ENCODE peak calls at places on chromosomes 3 and 15, in four cellular contexts. B is foreskin keratinocyte, Z is GM23338, J is AG10803. K is an unnamed sample.

GRCh38 chr3:102060814-102061213 is 211.5 kb downstream of the NFKBIZ start:
- DNase-seq in B (peak; percentile 8), J (no peak), Z (no peak), K (peak; percentile 37)

GRCh38 chr15:94745371-94745770 is 514.0 kb downstream of the MCTP2 start:
- DNase-seq in B (peak; percentile 90), J (no peak), Z (peak; percentile 21), K (no peak)

GRCh38 chr15:87961851-87962816 is 294.4 kb downstream of the NTRK3 start:
- DNase-seq in Z (no peak), B (no peak), J (no peak), K (no peak)

GRCh38 chr15:71800835-71801745 is 9.3 kb upstream of the NR2E3 start:
- DNase-seq in J (peak; percentile 66), B (peak; percentile 47), Z (peak; percentile 82), K (peak; percentile 89)

GRCh38 chr3:4835616-4836043 is 143.6 kb upstream of the BHLHE40 start:
- DNase-seq in J (no peak), Z (no peak), B (peak; percentile 73), K (no peak)

GRCh38 chr3:60281970-60282369 is 969.3 kb downstream of the FHIT start:
- DNase-seq in Z (no peak), B (no peak), J (no peak), K (no peak)

GRCh38 chr15:31752363-31752762 is 278.0 kb upstream of the CHRNA7 start:
- DNase-seq in Z (no peak), B (peak; percentile 14), J (peak; percentile 2), K (peak; percentile 81)

GRCh38 chr15:72962054-72962702 is 90.1 kb upstream of the NEO1 start:
- DNase-seq in B (no peak), J (no peak), Z (no peak), K (no peak)

GRCh38 chr3:99842826-99843589 is 25.3 kb downstream of the CMSS1 start:
- DNase-seq in J (peak; percentile 67), B (no peak), Z (peak; percentile 75), K (peak; percentile 77)

GRCh38 chr3:134074790-134075567 is 45.3 kb upstream of the SLCO2A1 start:
- DNase-seq in Z (no peak), J (no peak), B (no peak), K (no peak)

GRCh38 chr3:170465935-170466334 is 47.3 kb downstream of the CLDN11 start:
- DNase-seq in J (no peak), B (no peak), Z (peak; percentile 33), K (no peak)

GRCh38 chr3:117893638-117894037 is 1141.0 kb downstream of the IGSF11 start:
- DNase-seq in J (peak; percentile 1), Z (no peak), B (no peak), K (no peak)

GRCh38 chr3:124059580-124059979 is 67.7 kb upstream of the ROPN1 start:
- DNase-seq in B (no peak), Z (no peak), J (peak; percentile 78), K (peak; percentile 6)

GRCh38 chr15:61339526-61339925 is 110.4 kb upstream of the RORA start:
- DNase-seq in B (no peak), Z (no peak), J (peak; percentile 8), K (no peak)

GRCh38 chr3:98735761-98736269 is 27.3 kb upstream of the ST3GAL6 start:
- DNase-seq in Z (no peak), B (no peak), J (no peak), K (peak; percentile 31)

DNA sequence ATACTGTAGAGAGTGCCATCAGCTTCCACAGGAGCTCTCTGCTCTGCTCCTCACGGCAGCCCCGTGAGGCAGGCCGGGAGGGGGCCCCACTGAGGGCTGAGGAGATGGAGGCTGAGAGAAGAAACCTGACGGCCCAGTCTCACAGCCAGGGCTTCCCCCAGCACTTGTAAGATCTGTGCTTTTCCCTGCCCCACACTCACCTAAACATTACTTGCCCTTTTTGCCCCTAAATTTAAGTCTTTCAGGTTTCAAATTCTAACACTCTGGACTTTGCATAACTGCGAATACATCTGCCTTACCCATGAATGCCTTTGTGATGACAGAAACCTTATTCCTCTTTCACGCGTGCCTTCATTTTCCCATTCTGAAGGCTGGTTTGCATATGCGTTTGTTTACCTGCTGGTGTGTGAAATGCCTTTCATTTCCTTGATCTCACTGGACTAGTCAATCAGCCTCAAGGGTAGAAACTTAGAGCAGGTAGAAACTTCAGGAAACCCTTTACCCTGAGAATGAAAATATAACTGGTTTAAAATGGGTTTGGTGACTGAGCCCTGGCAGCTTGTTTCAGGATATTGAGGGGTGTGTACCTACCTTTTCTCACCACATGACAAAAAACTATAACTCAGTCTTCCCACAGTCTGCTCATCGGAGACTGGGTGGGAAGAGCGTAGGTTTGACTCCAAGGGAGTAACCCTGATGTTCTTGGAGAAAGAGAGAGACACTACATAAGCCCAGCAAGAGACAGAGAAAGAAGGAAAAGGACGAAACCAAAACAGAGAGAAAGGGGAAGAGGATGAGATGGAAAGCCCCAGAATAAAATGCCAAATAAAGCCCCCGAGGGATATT is 20.1 kb downstream of the SLC12A8 start:
- DNase-seq in J (no peak), B (no peak), Z (peak; percentile 68), K (no peak)
- TF ChIP-seq CTCF in J (no peak), B (no peak), Z (peak; percentile 52), K (no peak)

GRCh38 chr15:58212909-58213526 is 74.8 kb downstream of the AQP9 start:
- DNase-seq in Z (peak; percentile 54), B (peak; percentile 38), J (peak; percentile 44), K (peak; percentile 72)
- TF ChIP-seq CTCF in Z (peak; percentile 60), B (peak; percentile 66), J (peak; percentile 64), K (peak; percentile 66)

DNA sequence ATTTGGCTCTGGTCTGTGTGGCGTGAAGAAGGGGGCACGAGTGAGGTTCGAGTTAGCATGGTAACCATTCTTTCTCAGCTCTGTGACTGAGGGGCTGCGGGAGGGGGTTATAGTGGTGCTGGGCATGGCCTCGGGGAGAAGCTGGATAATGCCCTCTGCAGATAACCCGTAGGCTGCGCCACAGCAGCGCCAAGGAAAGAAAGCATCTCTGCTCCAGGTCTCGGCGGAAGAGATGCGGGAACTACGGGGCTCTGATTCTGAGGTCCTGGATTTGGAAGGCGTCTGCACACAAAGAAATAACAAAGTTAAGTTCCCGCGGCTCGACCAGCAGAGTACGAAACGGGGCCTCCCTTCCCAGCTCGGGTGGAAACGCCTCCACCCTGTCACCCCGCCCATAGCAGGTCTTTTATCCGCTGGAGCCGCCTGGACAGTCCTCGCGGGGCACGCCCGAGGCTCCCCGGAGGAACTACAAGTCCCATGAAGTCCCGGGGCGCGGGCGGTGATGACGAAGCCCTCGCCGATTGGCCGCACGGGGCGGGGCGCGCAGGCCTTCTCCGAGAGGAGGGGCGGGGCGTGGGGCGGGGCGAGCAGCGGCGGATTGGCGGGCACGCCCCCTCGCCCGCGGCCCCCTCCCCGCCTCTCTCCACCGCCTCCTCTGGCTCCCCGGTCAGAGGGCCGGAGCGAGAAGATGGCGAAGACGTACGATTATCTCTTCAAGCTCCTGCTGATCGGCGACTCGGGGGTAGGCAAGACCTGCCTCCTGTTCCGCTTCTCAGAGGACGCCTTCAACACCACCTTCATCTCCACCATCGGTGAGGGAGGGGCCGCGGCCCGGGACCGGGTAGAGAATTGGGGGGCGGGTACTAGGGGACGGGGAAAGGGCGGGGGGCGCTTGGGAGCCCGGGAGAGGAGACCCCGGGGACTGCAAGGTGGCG is at the start of gene RAB8B:
- DNase-seq in B (peak; percentile 87), J (peak; percentile 95), Z (peak; percentile 99), K (peak; percentile 98)
- TF ChIP-seq CTCF in B (peak; percentile 35), J (peak; percentile 30), Z (peak; percentile 30), K (no peak)

GRCh38 chr15:34119291-34119690 is 17.4 kb downstream of the PGBD4 start:
- DNase-seq in Z (no peak), J (peak; percentile 31), B (peak; percentile 15), K (no peak)
- TF ChIP-seq CTCF in Z (peak; percentile 33), J (no peak), B (peak; percentile 44), K (no peak)

DNA sequence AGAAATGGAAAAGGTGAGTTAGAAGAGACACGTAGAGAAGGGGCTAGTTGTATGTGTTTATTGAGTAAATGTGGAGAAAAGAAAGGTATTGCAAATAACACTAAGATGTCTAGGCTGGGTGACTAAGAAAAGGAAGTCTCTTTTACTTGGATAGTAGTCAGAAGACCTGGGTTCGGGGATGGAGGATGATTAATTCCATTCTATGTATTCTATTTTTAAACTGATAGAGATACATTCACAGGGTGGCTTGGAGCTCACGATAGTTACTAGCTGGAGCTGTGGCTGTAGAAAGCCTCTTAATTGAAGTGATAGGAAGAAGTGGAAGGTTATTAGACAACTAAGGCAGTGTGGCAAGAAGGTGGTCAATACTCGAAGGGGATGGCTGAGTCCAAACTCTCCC is 65.9 kb upstream of the TNIK start:
- DNase-seq in B (no peak), J (peak; percentile 32), Z (no peak), K (peak; percentile 75)
- TF ChIP-seq CTCF in B (no peak), J (no peak), Z (no peak), K (no peak)

GRCh38 chr3:182392182-182392917 is 401.0 kb upstream of the ATP11B start:
- DNase-seq in Z (peak; percentile 73), J (no peak), B (no peak), K (no peak)
- TF ChIP-seq CTCF in Z (peak; percentile 63), J (no peak), B (peak; percentile 52), K (no peak)

GRCh38 chr3:27943106-27943505 is 221.0 kb upstream of the EOMES start:
- DNase-seq in J (peak; percentile 8), Z (peak; percentile 85), B (no peak), K (peak; percentile 45)
- TF ChIP-seq CTCF in J (peak; percentile 48), Z (peak; percentile 71), B (peak; percentile 49), K (peak; percentile 59)

GRCh38 chr15:42796955-42797779 is 60.2 kb upstream of the CDAN1 start:
- DNase-seq in B (no peak), J (peak; percentile 12), Z (peak; percentile 28), K (peak; percentile 48)

GRCh38 chr15:42802168-42802567 is 65.2 kb upstream of the CDAN1 start:
- DNase-seq in B (no peak), J (no peak), Z (no peak), K (no peak)

GRCh38 chr15:42798802-42799201 is 61.9 kb upstream of the CDAN1 start:
- DNase-seq in B (no peak), J (no peak), Z (no peak), K (no peak)

GRCh38 chr15:42803436-42803835 is 66.5 kb upstream of the CDAN1 start:
- DNase-seq in J (no peak), B (no peak), Z (no peak), K (no peak)

GRCh38 chr15:42800731-42801474 is 64.0 kb upstream of the CDAN1 start:
- DNase-seq in J (no peak), B (no peak), Z (peak; percentile 65), K (no peak)
- TF ChIP-seq CTCF in J (no peak), B (peak; percentile 57), Z (peak; percentile 82), K (no peak)

K was measured in cardiac fibroblast.